ENCODE peak calls at places on chromosomes 12 and 14, in five cellular contexts. One of them, this sample, is unnamed.
A peak's percentile ranks its signal among the peaks of the same experiment; 100 is the strongest.

GRCh38 chr12:91441996-91442395 is 259.4 kb upstream of the DCN start:
- DNase-seq in GM04503: no peak
- DNase-seq in ELR: no peak
- DNase-seq in HT1080: no peak
- DNase-seq in activated CD4-positive, CD25-positive, alpha-beta regulatory T cell: no peak
- DNase-seq in this sample: no peak

GRCh38 chr12:77231548-77231947 is 166.2 kb upstream of the E2F7 start:
- DNase-seq in HT1080: peak; percentile 2
- DNase-seq in ELR: no peak
- DNase-seq in GM04503: peak; percentile 70
- DNase-seq in activated CD4-positive, CD25-positive, alpha-beta regulatory T cell: no peak
- DNase-seq in this sample: peak; percentile 48

GRCh38 chr14:55448146-55448614 is 7.8 kb upstream of the TBPL2 start:
- DNase-seq in HT1080: peak; percentile 99
- DNase-seq in activated CD4-positive, CD25-positive, alpha-beta regulatory T cell: no peak
- DNase-seq in GM04503: peak; percentile 90
- DNase-seq in ELR: peak; percentile 99
- DNase-seq in this sample: peak; percentile 99

GRCh38 chr14:69853774-69854173 is 25.4 kb upstream of the SMOC1 start:
- DNase-seq in activated CD4-positive, CD25-positive, alpha-beta regulatory T cell: no peak
- DNase-seq in GM04503: no peak
- DNase-seq in HT1080: no peak
- DNase-seq in ELR: no peak
- DNase-seq in this sample: no peak

GRCh38 chr12:4285070-4285469 is 11.5 kb downstream of the CCND2 start:
- DNase-seq in GM04503: no peak
- DNase-seq in ELR: no peak
- DNase-seq in HT1080: no peak
- DNase-seq in activated CD4-positive, CD25-positive, alpha-beta regulatory T cell: no peak
- DNase-seq in this sample: no peak

GRCh38 chr12:532908-533565 is 73.3 kb downstream of the B4GALNT3 start:
- DNase-seq in activated CD4-positive, CD25-positive, alpha-beta regulatory T cell: no peak
- DNase-seq in GM04503: peak; percentile 96
- DNase-seq in HT1080: peak; percentile 67
- DNase-seq in ELR: peak; percentile 86
- DNase-seq in this sample: peak; percentile 94

GRCh38 chr14:61569783-61570182 is 125.5 kb upstream of the HIF1A start:
- DNase-seq in HT1080: peak; percentile 96
- DNase-seq in ELR: peak; percentile 88
- DNase-seq in activated CD4-positive, CD25-positive, alpha-beta regulatory T cell: no peak
- DNase-seq in GM04503: peak; percentile 80
- DNase-seq in this sample: peak; percentile 96

GRCh38 chr12:50283230-50283923 is at the start of gene LIMA1:
- DNase-seq in HT1080: peak; percentile 61
- DNase-seq in ELR: peak; percentile 93
- DNase-seq in GM04503: no peak
- DNase-seq in activated CD4-positive, CD25-positive, alpha-beta regulatory T cell: peak; percentile 80
- DNase-seq in this sample: peak; percentile 78

GRCh38 chr12:117507547-117507946 is 146.1 kb upstream of the NOS1 start:
- DNase-seq in HT1080: no peak
- DNase-seq in GM04503: no peak
- DNase-seq in ELR: no peak
- DNase-seq in activated CD4-positive, CD25-positive, alpha-beta regulatory T cell: no peak
- DNase-seq in this sample: no peak

GRCh38 chr12:68665016-68665569 is 21.7 kb upstream of the NUP107 start:
- DNase-seq in activated CD4-positive, CD25-positive, alpha-beta regulatory T cell: no peak
- DNase-seq in GM04503: no peak
- DNase-seq in HT1080: no peak
- DNase-seq in ELR: peak; percentile 7
- DNase-seq in this sample: no peak

GRCh38 chr14:85439696-85440328 is 90.1 kb upstream of the FLRT2 start:
- DNase-seq in HT1080: peak; percentile 23
- DNase-seq in activated CD4-positive, CD25-positive, alpha-beta regulatory T cell: no peak
- DNase-seq in ELR: no peak
- DNase-seq in GM04503: peak; percentile 81
- DNase-seq in this sample: peak; percentile 94

GRCh38 chr12:42590324-42590934 is 883 bp upstream of the PRICKLE1 start:
- DNase-seq in activated CD4-positive, CD25-positive, alpha-beta regulatory T cell: no peak
- DNase-seq in HT1080: no peak
- DNase-seq in GM04503: no peak
- DNase-seq in ELR: peak; percentile 11
- DNase-seq in this sample: no peak